ENCODE peak calls at places on chromosomes 7 and 10, in five cellular contexts. F, J, N, D and X are unnamed samples.

GRCh38 chr7:140674899-140675701 is 2.4 kb downstream of the ADCK2 start:
- DNase-seq in F (no peak), J (peak; percentile 74), N (peak; percentile 32), D (no peak), X (no peak)

GRCh38 chr7:151924001-151924400 is 32.2 kb upstream of the GALNTL5 start:
- DNase-seq in F (no peak), J (no peak), N (no peak), D (no peak), X (no peak)

GRCh38 chr10:63935705-63936104 is 414.5 kb downstream of the REEP3 start:
- DNase-seq in F (no peak), J (no peak), N (no peak), D (no peak), X (no peak)

GRCh38 chr10:133048306-133048705 is 39.4 kb upstream of the ADGRA1 start:
- DNase-seq in F (no peak), J (no peak), N (no peak), D (no peak), X (no peak)

GRCh38 chr10:104937528-104937927 is 296.4 kb downstream of the SORCS3 start:
- DNase-seq in F (no peak), J (peak; percentile 86), N (no peak), D (peak; percentile 66), X (no peak)

GRCh38 chr10:117830832-117831231 is 215.9 kb downstream of the RAB11FIP2 start:
- DNase-seq in F (no peak), J (no peak), N (no peak), D (no peak), X (no peak)

GRCh38 chr7:41030673-41031072 is 672.2 kb downstream of the INHBA start:
- DNase-seq in F (no peak), J (no peak), N (no peak), D (peak; percentile 24), X (no peak)

GRCh38 chr10:5945561-5946418 is 31.6 kb downstream of the IL15RA start:
- DNase-seq in F (no peak), J (peak; percentile 88), N (peak; percentile 32), D (peak; percentile 37), X (no peak)

GRCh38 chr7:151057038-151057736 is 510 bp downstream of the CDK5 start:
- DNase-seq in F (no peak), J (no peak), N (no peak), D (no peak), X (no peak)

GRCh38 chr7:6158424-6159096 is 113.9 kb downstream of the CYTH3 start:
- DNase-seq in F (no peak), J (no peak), N (no peak), D (no peak), X (no peak)

GRCh38 chr10:114445332-114445731 is 41.0 kb upstream of the AFAP1L2 start:
- DNase-seq in F (no peak), J (no peak), N (no peak), D (no peak), X (no peak)

GRCh38 chr10:117004627-117005453 is at the start of gene SHTN1:
- DNase-seq in F (no peak), J (peak; percentile 79), N (peak; percentile 93), D (peak; percentile 75), X (no peak)

GRCh38 chr10:78956391-78956790 is 112.4 kb upstream of the ZMIZ1 start:
- DNase-seq in F (no peak), J (no peak), N (no peak), D (no peak), X (no peak)

GRCh38 chr7:130758429-130759056 is 24.5 kb upstream of the KLF14 start:
- DNase-seq in F (no peak), J (peak; percentile 71), N (peak; percentile 68), D (peak; percentile 11), X (no peak)

GRCh38 chr10:75971402-75972211 is 540.2 kb downstream of the LRMDA start:
- DNase-seq in F (no peak), J (peak; percentile 82), N (peak; percentile 17), D (no peak), X (peak; percentile 57)

GRCh38 chr7:149475121-149476045 is 14.5 kb upstream of the ZNF777 start:
- DNase-seq in F (no peak), J (no peak), N (no peak), D (no peak), X (no peak)

GRCh38 chr7:31938650-31939049 is 131.6 kb downstream of the PDE1C start:
- DNase-seq in F (no peak), J (peak; percentile 73), N (no peak), D (peak; percentile 77), X (no peak)

GRCh38 chr10:65123120-65123519 is 1601.9 kb downstream of the REEP3 start:
- DNase-seq in F (no peak), J (no peak), N (no peak), D (no peak), X (no peak)

GRCh38 chr7:37194943-37195342 is 253.7 kb downstream of the ELMO1 start:
- DNase-seq in F (no peak), J (no peak), N (no peak), D (no peak), X (no peak)

GRCh38 chr7:103343758-103344452 is 662 bp downstream of the DNAJC2 start:
- DNase-seq in F (no peak), J (peak; percentile 72), N (peak; percentile 42), D (peak; percentile 37), X (peak; percentile 43)

GRCh38 chr7:43431020-43431595 is 151.8 kb upstream of the STK17A start:
- DNase-seq in F (no peak), J (peak; percentile 33), N (no peak), D (no peak), X (no peak)

GRCh38 chr7:67821116-67821515 is 824.5 kb downstream of the TYW1 start:
- DNase-seq in F (no peak), J (peak; percentile 22), N (no peak), D (no peak), X (no peak)

GRCh38 chr7:135930565-135931423 is 46.4 kb downstream of the MTPN start:
- DNase-seq in F (no peak), J (peak; percentile 93), N (no peak), D (no peak), X (no peak)

GRCh38 chr10:46052057-46052790 is 6.2 kb upstream of the MSMB start:
- DNase-seq in F (no peak), J (no peak), N (no peak), D (no peak), X (no peak)

GRCh38 chr10:28906011-28906411 is 228.7 kb downstream of the BAMBI start:
- DNase-seq in F (no peak), J (no peak), N (no peak), D (no peak), X (no peak)

GRCh38 chr7:353746-354325 is 63.9 kb downstream of the FOXL3 start:
- DNase-seq in F (no peak), J (no peak), N (no peak), D (peak; percentile 34), X (no peak)

GRCh38 chr7:133570321-133570720 is 317.4 kb downstream of the EXOC4 start:
- DNase-seq in F (no peak), J (no peak), N (no peak), D (no peak), X (peak; percentile 11)

GRCh38 chr7:1705339-1705738 is 35.3 kb downstream of the ELFN1 start:
- DNase-seq in F (no peak), J (no peak), N (no peak), D (no peak), X (no peak)

GRCh38 chr10:119657725-119658124 is 6.5 kb downstream of the BAG3 start:
- DNase-seq in F (no peak), J (peak; percentile 67), N (peak; percentile 41), D (no peak), X (no peak)

GRCh38 chr7:130750774-130751173 is 16.8 kb upstream of the KLF14 start:
- DNase-seq in F (no peak), J (no peak), N (peak; percentile 12), D (no peak), X (no peak)

GRCh38 chr7:47549916-47550315 is 32.0 kb downstream of the TNS3 start:
- DNase-seq in F (no peak), J (no peak), N (no peak), D (no peak), X (no peak)

GRCh38 chr10:32332299-32332750 is 14.6 kb downstream of the EPC1 start:
- DNase-seq in F (peak; percentile 93), J (no peak), N (peak; percentile 59), D (peak; percentile 75), X (no peak)

DNA sequence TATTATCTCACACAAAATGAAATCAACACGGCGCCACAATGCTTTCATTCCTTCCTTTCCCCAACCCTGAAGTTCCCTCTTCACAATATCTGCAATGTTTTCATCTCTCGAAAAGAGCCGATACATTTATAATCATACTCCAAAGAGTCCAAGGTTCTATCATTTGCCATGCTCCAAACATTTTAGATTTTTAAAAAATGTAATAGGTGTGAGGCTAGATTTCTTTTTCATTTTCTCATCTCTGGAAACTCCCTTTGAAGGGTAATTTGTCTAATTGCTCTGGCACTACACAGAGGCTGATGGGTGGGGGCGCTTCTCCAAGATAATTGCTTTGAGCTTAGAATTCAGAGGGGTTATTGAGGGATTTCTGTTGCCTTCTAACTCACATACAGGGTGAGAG is 4.9 kb downstream of the DLX5 start:
- DNase-seq in F (no peak), J (no peak), N (no peak), D (no peak), X (no peak)
- TF ChIP-seq EZH2 in F (no peak), J (no peak), N (no peak), D (no peak), X (no peak)

DNA sequence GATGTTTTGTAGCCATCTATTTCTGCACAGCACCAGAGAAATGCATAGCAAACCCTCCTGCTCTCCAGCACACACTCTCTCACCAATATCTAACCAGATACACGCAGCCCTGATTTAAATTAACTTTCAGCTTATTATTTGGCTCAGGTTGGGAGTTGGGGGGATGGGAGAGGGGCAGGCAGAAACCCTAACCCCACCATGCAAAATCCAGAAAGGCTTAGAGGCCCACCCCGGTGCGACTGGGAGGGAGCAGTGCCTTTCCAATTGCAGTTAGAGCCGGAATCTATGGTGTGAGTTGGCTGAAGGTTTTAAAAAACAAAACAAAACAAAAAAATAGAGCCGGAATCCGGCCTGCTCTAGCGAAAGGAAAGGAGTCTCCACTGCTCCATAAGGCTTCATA is 3.0 kb downstream of the IGF2BP3 start:
- DNase-seq in F (no peak), J (peak; percentile 31), N (peak; percentile 10), D (no peak), X (no peak)
- H3K27ac ChIP-seq in F (peak overlapping the region; percentile 94), J (peak overlapping the region; percentile 71), N (peak overlapping the region; percentile 98), D (no peak overlapping the region), X (no peak overlapping the region)

DNA sequence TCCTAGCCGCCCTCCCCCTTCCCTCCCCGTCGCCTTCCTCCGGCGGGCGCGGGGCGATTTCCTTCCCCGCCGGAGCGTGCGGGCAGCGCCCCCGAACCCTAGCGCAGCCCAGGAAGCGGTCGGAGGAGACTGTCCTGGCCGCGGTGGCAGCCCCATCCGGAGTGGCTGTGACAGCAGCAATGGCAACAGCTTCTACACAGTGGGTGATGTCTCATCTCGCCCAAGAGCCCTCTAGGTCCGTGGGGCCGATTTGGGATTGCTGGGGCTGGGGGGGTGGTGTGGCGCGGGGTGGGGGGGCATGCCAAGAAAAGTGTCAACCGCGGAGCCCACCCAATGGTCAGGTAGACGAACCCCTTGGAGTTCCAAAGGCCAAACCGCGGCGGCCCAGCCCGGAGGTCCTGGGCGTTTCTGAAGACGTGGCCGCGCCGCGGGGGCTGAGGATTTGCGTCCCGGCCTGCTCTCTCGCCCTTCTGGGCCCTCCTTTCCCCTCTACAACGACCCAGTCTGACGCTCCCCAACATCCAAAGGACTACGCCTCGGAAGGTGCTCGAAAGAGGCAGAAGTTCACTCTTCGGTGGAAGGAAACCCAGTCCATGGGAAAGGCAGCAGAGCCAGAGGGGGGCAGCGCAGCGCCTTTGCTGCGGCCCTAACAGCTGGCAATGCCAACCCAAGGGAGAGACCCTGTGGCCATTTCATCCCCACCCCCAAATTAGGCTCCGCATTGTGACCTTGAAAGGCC is 603 bp upstream of the TWIST1 start:
- DNase-seq in F (no peak), J (peak; percentile 85), N (no peak), D (no peak), X (no peak)
- H3K27me3 ChIP-seq in F (peaks cover 7% of the 10 kb centered on the region), J (no peaks in the 10 kb centered on the region), N (peaks cover 71% of the 10 kb centered on the region), D (peaks cover 41% of the 10 kb centered on the region), X (no peaks in the 10 kb centered on the region)

GRCh38 chr7:32957326-32958045 is at the start of gene FKBP9:
- DNase-seq in F (no peak), J (peak; percentile 95), N (peak; percentile 94), D (peak; percentile 79), X (no peak)
- TF ChIP-seq EZH2 in F (no peak), J (no peak), N (no peak), D (no peak), X (no peak)